ENCODE peak calls at places on chromosomes 3 and 15, in seven cellular contexts. K is psoas muscle; W is sigmoid colon; C is CD8-positive, alpha-beta T cell; Y is left lung; E is ascending aorta; V is uterus. O is an unnamed sample.

GRCh38 chr15:101029971-101030661 is 111.0 kb downstream of the LRRK1 start:
- DNase-seq in W (peak), E (no peak), Y (peak), K (no peak), C (no peak), V (peak), O (no peak)

GRCh38 chr3:53949541-53949940 is 57.9 kb upstream of the SELENOK start:
- DNase-seq in Y (no peak), W (no peak), C (no peak), K (no peak), E (no peak), V (no peak), O (no peak)

GRCh38 chr15:33293619-33294309 is 17.0 kb upstream of the RYR3 start:
- DNase-seq in V (no peak), C (no peak), E (no peak), Y (no peak), K (no peak), W (no peak), O (no peak)

GRCh38 chr3:195105389-195105788 is 165.6 kb downstream of the XXYLT1 start:
- DNase-seq in V (no peak), E (no peak), Y (peak), W (peak), K (no peak), C (no peak), O (no peak)

GRCh38 chr15:70166506-70167087 is 68.9 kb upstream of the TLE3 start:
- DNase-seq in V (no peak), E (no peak), Y (no peak), K (no peak), C (no peak), W (peak), O (no peak)

GRCh38 chr3:60528651-60529050 is 722.6 kb downstream of the FHIT start:
- DNase-seq in Y (no peak), E (no peak), C (no peak), V (no peak), W (no peak), K (no peak), O (no peak)

GRCh38 chr3:183500981-183501704 is 54.4 kb downstream of the KLHL6 start:
- DNase-seq in C (no peak), K (no peak), Y (no peak), V (no peak), W (no peak), E (no peak), O (no peak)

GRCh38 chr3:28973621-28974020 is 307.2 kb upstream of the RBMS3 start:
- DNase-seq in W (no peak), Y (no peak), K (no peak), V (no peak), C (no peak), E (no peak), O (no peak)

GRCh38 chr3:71468311-71469130 is 115.0 kb downstream of the FOXP1 start:
- DNase-seq in C (no peak), V (no peak), K (no peak), W (no peak), E (no peak), Y (no peak), O (no peak)

GRCh38 chr3:183359036-183359435 is 69.4 kb downstream of the MCF2L2 start:
- DNase-seq in E (no peak), V (no peak), C (no peak), Y (no peak), K (no peak), W (no peak), O (no peak)

GRCh38 chr15:60644903-60645302 is 166.0 kb upstream of the ICE2 start:
- DNase-seq in K (no peak), C (no peak), Y (no peak), W (no peak), E (no peak), V (no peak), O (no peak)

GRCh38 chr15:66720206-66721010 is 18.4 kb downstream of the SMAD6 start:
- DNase-seq in E (peak), V (no peak), W (no peak), C (no peak), K (peak), Y (peak), O (no peak)

GRCh38 chr3:57627976-57628375 is 30.8 kb upstream of the ARF4 start:
- DNase-seq in K (no peak), W (no peak), C (no peak), Y (no peak), E (no peak), V (no peak), O (no peak)

GRCh38 chr3:57065588-57065987 is 5.1 kb downstream of the SPATA12 start:
- DNase-seq in Y (no peak), K (no peak), V (no peak), W (no peak), E (no peak), C (no peak), O (no peak)

GRCh38 chr3:79521221-79521848 is 246.5 kb downstream of the ROBO1 start:
- DNase-seq in V (no peak), C (no peak), E (no peak), W (no peak), K (no peak), Y (no peak), O (no peak)

GRCh38 chr3:10762116-10762515 is 53.9 kb upstream of the SLC6A11 start:
- DNase-seq in K (no peak), W (no peak), C (no peak), Y (no peak), E (no peak), V (no peak), O (no peak)

GRCh38 chr15:28103402-28103801 is 4.3 kb upstream of the OCA2 start:
- DNase-seq in Y (no peak), W (peak), E (no peak), K (no peak), C (no peak), V (no peak), O (no peak)

GRCh38 chr15:48049736-48050135 is 71.1 kb upstream of the SLC24A5 start:
- DNase-seq in K (no peak), V (no peak), E (no peak), W (no peak), Y (no peak), C (no peak), O (no peak)

GRCh38 chr3:167876603-167877325 is 141.2 kb downstream of the SERPINI1 start:
- DNase-seq in C (no peak), Y (no peak), W (no peak), E (no peak), K (no peak), V (no peak), O (peak)

GRCh38 chr3:98596902-98597500 is 3.6 kb upstream of the CPOX start:
- DNase-seq in V (no peak), W (no peak), C (no peak), Y (no peak), E (no peak), K (no peak), O (no peak)

GRCh38 chr3:143775401-143775970 is 72.8 kb downstream of the SLC9A9 start:
- DNase-seq in E (no peak), Y (no peak), W (no peak), V (no peak), K (no peak), C (no peak), O (no peak)

GRCh38 chr3:151228291-151229125 is 25.5 kb upstream of the GPR171 start:
- DNase-seq in E (no peak), V (no peak), Y (no peak), K (no peak), W (no peak), C (no peak), O (no peak)

GRCh38 chr3:172341482-172342059 is 106.7 kb downstream of the GHSR start:
- DNase-seq in C (no peak), V (no peak), Y (no peak), E (no peak), K (no peak), W (no peak), O (no peak)

GRCh38 chr3:172343117-172343516 is 105.1 kb downstream of the GHSR start:
- DNase-seq in W (no peak), V (no peak), E (no peak), C (no peak), Y (no peak), K (no peak), O (no peak)

GRCh38 chr3:172342097-172342659 is 106.1 kb downstream of the GHSR start:
- DNase-seq in C (no peak), V (no peak), Y (no peak), W (no peak), E (no peak), K (no peak), O (no peak)

GRCh38 chr3:172343979-172344378 is 104.3 kb downstream of the GHSR start:
- DNase-seq in K (no peak), Y (no peak), V (no peak), E (no peak), W (no peak), C (no peak), O (no peak)

DNA sequence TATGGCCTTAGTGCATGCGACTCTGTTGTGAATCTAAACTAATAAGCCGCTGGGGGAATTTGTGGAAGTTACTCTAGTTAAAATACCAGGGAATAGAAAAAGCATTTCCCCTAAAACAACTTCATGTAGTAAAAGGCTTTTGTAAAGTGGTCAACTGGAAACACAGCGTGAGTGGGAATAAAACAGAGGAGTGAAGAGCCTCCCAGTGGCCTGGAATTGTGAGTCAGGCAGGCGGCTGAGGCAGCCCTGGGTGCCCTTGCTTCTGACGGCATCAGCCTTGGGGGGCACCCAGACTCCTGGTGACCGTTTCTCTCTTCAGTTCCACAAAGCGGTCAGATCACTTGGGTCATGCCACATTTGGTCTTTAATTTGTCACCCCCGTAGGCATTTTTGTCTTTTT is 108.4 kb downstream of the GHSR start:
- DNase-seq in Y (no peak), K (no peak), W (no peak), V (no peak), C (no peak), E (no peak), O (no peak)
- H3K27ac ChIP-seq in Y (no peak), K (no peak), W (no peak), V (no peak), C (no peak), E (no peak), O (no peak)

GRCh38 chr3:136956994-136957393 is 789 bp upstream of the IL20RB start:
- DNase-seq in C (no peak), Y (no peak), E (no peak), V (no peak), W (no peak), K (no peak), O (no peak)
- H3K27ac ChIP-seq in C (no peak), Y (no peak), E (no peak), V (no peak), W (no peak), K (no peak), O (peak)

DNA sequence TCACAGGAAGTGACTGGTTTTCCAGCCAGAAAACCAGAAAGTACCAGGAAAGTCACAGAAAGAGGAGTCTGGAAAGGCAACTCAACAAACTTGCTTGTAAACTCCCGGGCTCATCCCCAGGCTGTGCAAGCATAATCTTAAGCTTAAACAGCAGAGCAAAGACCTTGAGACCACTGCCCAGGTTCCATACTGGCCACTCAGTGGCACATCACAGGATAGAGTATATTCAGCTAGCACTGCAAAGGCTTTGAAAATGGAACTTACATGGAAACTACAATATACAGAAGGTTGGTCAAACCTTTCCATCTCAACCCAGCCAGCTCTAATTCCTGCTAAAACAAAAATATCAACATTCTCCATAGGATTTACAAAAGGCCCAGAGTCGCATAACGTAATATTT is 20.1 kb downstream of the DMXL2 start:
- DNase-seq in Y (no peak), V (no peak), E (no peak), C (no peak), W (no peak), K (no peak), O (no peak)
- H3K27ac ChIP-seq in Y (no peak), V (no peak), E (no peak), C (no peak), W (no peak), K (no peak), O (no peak)

GRCh38 chr3:163707659-163708058 is 1370.6 kb downstream of the SI start:
- DNase-seq in E (no peak), C (no peak), V (no peak), K (no peak), W (no peak), Y (no peak), O (no peak)
- H3K27ac ChIP-seq in E (no peak), C (no peak), V (no peak), K (no peak), W (no peak), Y (no peak), O (no peak)

GRCh38 chr3:160757624-160758106 is 1.6 kb downstream of the PPM1L start:
- DNase-seq in K (no peak), E (no peak), Y (no peak), W (no peak), C (no peak), V (no peak), O (no peak)
- H3K27ac ChIP-seq in K (peak), E (no peak), Y (no peak), W (peak), C (no peak), V (no peak), O (no peak)

GRCh38 chr3:188656196-188656982 is 502.4 kb downstream of the LPP start:
- DNase-seq in C (no peak), E (no peak), V (no peak), W (no peak), Y (no peak), K (no peak), O (peak)
- H3K27ac ChIP-seq in C (no peak), E (peak), V (no peak), W (no peak), Y (no peak), K (peak), O (peak)

GRCh38 chr15:77542491-77543001 is 90.2 kb downstream of the LINGO1 start:
- DNase-seq in W (peak), E (no peak), V (no peak), C (no peak), Y (peak), K (no peak), O (no peak)
- H3K27ac ChIP-seq in W (peak), E (no peak), V (peak), C (no peak), Y (no peak), K (peak), O (no peak)

DNA sequence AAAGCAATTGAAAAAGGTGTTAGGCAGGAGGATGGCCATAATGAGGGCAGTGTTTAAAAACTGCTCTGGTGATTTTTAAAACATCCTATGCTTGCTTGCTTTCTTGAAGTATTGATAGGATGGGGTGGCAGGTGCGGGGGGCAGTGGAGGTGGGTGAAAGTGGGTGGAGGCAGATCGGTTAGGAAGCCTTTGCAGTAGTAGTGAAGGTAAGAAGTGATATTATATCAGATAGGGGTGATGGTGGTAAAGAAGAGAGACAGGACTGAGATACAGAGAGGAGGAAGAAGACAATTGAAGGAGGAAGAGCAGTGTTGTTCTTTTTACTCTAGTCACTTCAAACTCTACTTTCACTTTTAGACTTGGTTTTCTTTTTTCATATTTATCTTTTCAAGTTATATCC is 11.1 kb downstream of the ZNF80 start:
- DNase-seq in V (no peak), Y (no peak), W (no peak), E (no peak), K (no peak), C (no peak), O (no peak)
- H3K27ac ChIP-seq in V (no peak), Y (no peak), W (no peak), E (no peak), K (no peak), C (peak), O (no peak)

GRCh38 chr15:43516801-43517353 is 531 bp upstream of the MAP1A start:
- DNase-seq in K (no peak), C (no peak), E (no peak), V (no peak), W (no peak), Y (no peak), O (no peak)
- H3K27ac ChIP-seq in K (peak), C (no peak), E (peak), V (peak), W (peak), Y (peak), O (no peak)

GRCh38 chr3:42472555-42472954 is 29.9 kb upstream of the VIPR1 start:
- DNase-seq in Y (no peak), W (no peak), K (no peak), C (no peak), V (no peak), E (no peak), O (no peak)

GRCh38 chr3:42476225-42477160 is 25.9 kb upstream of the VIPR1 start:
- DNase-seq in K (no peak), W (no peak), E (peak), V (no peak), C (no peak), Y (peak), O (peak)

GRCh38 chr3:42477696-42478095 is 24.7 kb upstream of the VIPR1 start:
- DNase-seq in C (no peak), Y (no peak), K (no peak), V (no peak), E (no peak), W (no peak), O (no peak)

GRCh38 chr3:42478830-42479229 is 23.6 kb upstream of the VIPR1 start:
- DNase-seq in Y (no peak), W (no peak), K (no peak), E (no peak), V (no peak), C (no peak), O (no peak)

GRCh38 chr3:42473083-42473932 is 29.1 kb upstream of the VIPR1 start:
- DNase-seq in E (no peak), W (no peak), Y (peak), V (no peak), K (no peak), C (no peak), O (no peak)
- H3K27ac ChIP-seq in E (no peak), W (no peak), Y (no peak), V (no peak), K (no peak), C (no peak), O (peak)

O was measured in epithelial cell of prostate.